ENCODE peak calls at places on chromosomes 1 and 21, in seven cellular contexts. One of them, this sample, is unnamed.

GRCh38 chr1:15347182-15347581 is 62.5 kb upstream of the EFHD2 start:
- DNase-seq in GM20000: no peak
- DNase-seq in H4: no peak
- DNase-seq in ureter: no peak
- DNase-seq in glomerular endothelial cell: no peak
- DNase-seq in activated T-helper 1 cell treated with anti-CD3 and anti-CD28 coated beads, Interleukin-12 subunit alpha, Interleukin-12 subunit beta, Interleukin-2, Interleukin-4 antibody, amounts not matched to agents 30 ng/mL and 10 ng/mL and 1 ng/mL, durations not matched to agents 14 hours and 24 hours and 36 hours: peak; percentile 31
- DNase-seq in non-pigmented ciliary epithelial cell: no peak
- DNase-seq in this sample: no peak

GRCh38 chr1:175976865-175977642 is 230.0 kb downstream of the COP1 start:
- DNase-seq in activated T-helper 1 cell treated with anti-CD3 and anti-CD28 coated beads, Interleukin-12 subunit alpha, Interleukin-12 subunit beta, Interleukin-2, Interleukin-4 antibody, amounts not matched to agents 30 ng/mL and 10 ng/mL and 1 ng/mL, durations not matched to agents 14 hours and 24 hours and 36 hours: no peak
- DNase-seq in non-pigmented ciliary epithelial cell: no peak
- DNase-seq in GM20000: no peak
- DNase-seq in glomerular endothelial cell: no peak
- DNase-seq in H4: no peak
- DNase-seq in ureter: no peak
- DNase-seq in this sample: no peak

GRCh38 chr1:214296860-214297699 is 16.1 kb downstream of the SMYD2 start:
- DNase-seq in glomerular endothelial cell: no peak
- DNase-seq in non-pigmented ciliary epithelial cell: peak; percentile 74
- DNase-seq in ureter: no peak
- DNase-seq in GM20000: no peak
- DNase-seq in H4: peak; percentile 34
- DNase-seq in activated T-helper 1 cell treated with anti-CD3 and anti-CD28 coated beads, Interleukin-12 subunit alpha, Interleukin-12 subunit beta, Interleukin-2, Interleukin-4 antibody, amounts not matched to agents 30 ng/mL and 10 ng/mL and 1 ng/mL, durations not matched to agents 14 hours and 24 hours and 36 hours: no peak
- DNase-seq in this sample: no peak

GRCh38 chr1:233097546-233098254 is 147.3 kb downstream of the NTPCR start:
- DNase-seq in glomerular endothelial cell: no peak
- DNase-seq in H4: no peak
- DNase-seq in activated T-helper 1 cell treated with anti-CD3 and anti-CD28 coated beads, Interleukin-12 subunit alpha, Interleukin-12 subunit beta, Interleukin-2, Interleukin-4 antibody, amounts not matched to agents 30 ng/mL and 10 ng/mL and 1 ng/mL, durations not matched to agents 14 hours and 24 hours and 36 hours: no peak
- DNase-seq in GM20000: no peak
- DNase-seq in ureter: no peak
- DNase-seq in non-pigmented ciliary epithelial cell: no peak
- DNase-seq in this sample: no peak

GRCh38 chr1:58802640-58803476 is 19.0 kb upstream of the JUN start:
- DNase-seq in GM20000: no peak
- DNase-seq in ureter: no peak
- DNase-seq in glomerular endothelial cell: no peak
- DNase-seq in H4: no peak
- DNase-seq in non-pigmented ciliary epithelial cell: no peak
- DNase-seq in activated T-helper 1 cell treated with anti-CD3 and anti-CD28 coated beads, Interleukin-12 subunit alpha, Interleukin-12 subunit beta, Interleukin-2, Interleukin-4 antibody, amounts not matched to agents 30 ng/mL and 10 ng/mL and 1 ng/mL, durations not matched to agents 14 hours and 24 hours and 36 hours: no peak
- DNase-seq in this sample: no peak

GRCh38 chr1:23791434-23792047 is 596 bp downstream of the LYPLA2 start:
- DNase-seq in ureter: peak; percentile 73
- DNase-seq in non-pigmented ciliary epithelial cell: no peak
- DNase-seq in H4: peak; percentile 16
- DNase-seq in activated T-helper 1 cell treated with anti-CD3 and anti-CD28 coated beads, Interleukin-12 subunit alpha, Interleukin-12 subunit beta, Interleukin-2, Interleukin-4 antibody, amounts not matched to agents 30 ng/mL and 10 ng/mL and 1 ng/mL, durations not matched to agents 14 hours and 24 hours and 36 hours: no peak
- DNase-seq in glomerular endothelial cell: no peak
- DNase-seq in GM20000: peak; percentile 60
- DNase-seq in this sample: no peak

GRCh38 chr21:41706678-41707077 is 60.2 kb downstream of the RIPK4 start:
- DNase-seq in glomerular endothelial cell: no peak
- DNase-seq in GM20000: no peak
- DNase-seq in activated T-helper 1 cell treated with anti-CD3 and anti-CD28 coated beads, Interleukin-12 subunit alpha, Interleukin-12 subunit beta, Interleukin-2, Interleukin-4 antibody, amounts not matched to agents 30 ng/mL and 10 ng/mL and 1 ng/mL, durations not matched to agents 14 hours and 24 hours and 36 hours: no peak
- DNase-seq in ureter: no peak
- DNase-seq in non-pigmented ciliary epithelial cell: no peak
- DNase-seq in H4: no peak
- DNase-seq in this sample: no peak

GRCh38 chr1:76075877-76076276 is 1.3 kb downstream of the ST6GALNAC3 start:
- DNase-seq in H4: no peak
- DNase-seq in ureter: no peak
- DNase-seq in GM20000: no peak
- DNase-seq in activated T-helper 1 cell treated with anti-CD3 and anti-CD28 coated beads, Interleukin-12 subunit alpha, Interleukin-12 subunit beta, Interleukin-2, Interleukin-4 antibody, amounts not matched to agents 30 ng/mL and 10 ng/mL and 1 ng/mL, durations not matched to agents 14 hours and 24 hours and 36 hours: no peak
- DNase-seq in non-pigmented ciliary epithelial cell: no peak
- DNase-seq in glomerular endothelial cell: peak; percentile 74
- DNase-seq in this sample: peak; percentile 16

GRCh38 chr1:45848714-45849113 is 45.3 kb downstream of the MAST2 start:
- DNase-seq in glomerular endothelial cell: no peak
- DNase-seq in ureter: no peak
- DNase-seq in H4: no peak
- DNase-seq in GM20000: no peak
- DNase-seq in non-pigmented ciliary epithelial cell: no peak
- DNase-seq in activated T-helper 1 cell treated with anti-CD3 and anti-CD28 coated beads, Interleukin-12 subunit alpha, Interleukin-12 subunit beta, Interleukin-2, Interleukin-4 antibody, amounts not matched to agents 30 ng/mL and 10 ng/mL and 1 ng/mL, durations not matched to agents 14 hours and 24 hours and 36 hours: no peak
- DNase-seq in this sample: no peak

GRCh38 chr1:247849616-247850015 is 7.4 kb upstream of the TRIM58 start:
- DNase-seq in H4: no peak
- DNase-seq in GM20000: no peak
- DNase-seq in glomerular endothelial cell: no peak
- DNase-seq in non-pigmented ciliary epithelial cell: no peak
- DNase-seq in ureter: no peak
- DNase-seq in activated T-helper 1 cell treated with anti-CD3 and anti-CD28 coated beads, Interleukin-12 subunit alpha, Interleukin-12 subunit beta, Interleukin-2, Interleukin-4 antibody, amounts not matched to agents 30 ng/mL and 10 ng/mL and 1 ng/mL, durations not matched to agents 14 hours and 24 hours and 36 hours: no peak
- DNase-seq in this sample: no peak

GRCh38 chr1:28122183-28122582 is 33.8 kb upstream of the EYA3 start:
- DNase-seq in activated T-helper 1 cell treated with anti-CD3 and anti-CD28 coated beads, Interleukin-12 subunit alpha, Interleukin-12 subunit beta, Interleukin-2, Interleukin-4 antibody, amounts not matched to agents 30 ng/mL and 10 ng/mL and 1 ng/mL, durations not matched to agents 14 hours and 24 hours and 36 hours: no peak
- DNase-seq in ureter: no peak
- DNase-seq in glomerular endothelial cell: no peak
- DNase-seq in GM20000: no peak
- DNase-seq in non-pigmented ciliary epithelial cell: no peak
- DNase-seq in H4: no peak
- DNase-seq in this sample: no peak

GRCh38 chr1:5950994-5951749 is 41.1 kb downstream of the NPHP4 start:
- DNase-seq in activated T-helper 1 cell treated with anti-CD3 and anti-CD28 coated beads, Interleukin-12 subunit alpha, Interleukin-12 subunit beta, Interleukin-2, Interleukin-4 antibody, amounts not matched to agents 30 ng/mL and 10 ng/mL and 1 ng/mL, durations not matched to agents 14 hours and 24 hours and 36 hours: no peak
- DNase-seq in non-pigmented ciliary epithelial cell: no peak
- DNase-seq in GM20000: no peak
- DNase-seq in ureter: no peak
- DNase-seq in H4: no peak
- DNase-seq in glomerular endothelial cell: no peak
- DNase-seq in this sample: no peak

GRCh38 chr1:87249803-87250202 is 78.9 kb upstream of the LMO4 start:
- DNase-seq in H4: no peak
- DNase-seq in non-pigmented ciliary epithelial cell: no peak
- DNase-seq in activated T-helper 1 cell treated with anti-CD3 and anti-CD28 coated beads, Interleukin-12 subunit alpha, Interleukin-12 subunit beta, Interleukin-2, Interleukin-4 antibody, amounts not matched to agents 30 ng/mL and 10 ng/mL and 1 ng/mL, durations not matched to agents 14 hours and 24 hours and 36 hours: no peak
- DNase-seq in GM20000: no peak
- DNase-seq in ureter: no peak
- DNase-seq in glomerular endothelial cell: no peak
- DNase-seq in this sample: no peak

GRCh38 chr1:110636149-110636935 is 30.2 kb upstream of the KCNA2 start:
- DNase-seq in H4: no peak
- DNase-seq in GM20000: no peak
- DNase-seq in glomerular endothelial cell: no peak
- DNase-seq in activated T-helper 1 cell treated with anti-CD3 and anti-CD28 coated beads, Interleukin-12 subunit alpha, Interleukin-12 subunit beta, Interleukin-2, Interleukin-4 antibody, amounts not matched to agents 30 ng/mL and 10 ng/mL and 1 ng/mL, durations not matched to agents 14 hours and 24 hours and 36 hours: no peak
- DNase-seq in non-pigmented ciliary epithelial cell: no peak
- DNase-seq in ureter: no peak
- DNase-seq in this sample: peak; percentile 81

GRCh38 chr1:19448491-19449439 is 36.6 kb downstream of the CAPZB start:
- DNase-seq in ureter: no peak
- DNase-seq in GM20000: no peak
- DNase-seq in glomerular endothelial cell: no peak
- DNase-seq in non-pigmented ciliary epithelial cell: no peak
- DNase-seq in H4: peak; percentile 97
- DNase-seq in activated T-helper 1 cell treated with anti-CD3 and anti-CD28 coated beads, Interleukin-12 subunit alpha, Interleukin-12 subunit beta, Interleukin-2, Interleukin-4 antibody, amounts not matched to agents 30 ng/mL and 10 ng/mL and 1 ng/mL, durations not matched to agents 14 hours and 24 hours and 36 hours: no peak
- DNase-seq in this sample: no peak

GRCh38 chr1:6624712-6625578 is at the start of gene THAP3:
- DNase-seq in activated T-helper 1 cell treated with anti-CD3 and anti-CD28 coated beads, Interleukin-12 subunit alpha, Interleukin-12 subunit beta, Interleukin-2, Interleukin-4 antibody, amounts not matched to agents 30 ng/mL and 10 ng/mL and 1 ng/mL, durations not matched to agents 14 hours and 24 hours and 36 hours: peak; percentile 79
- DNase-seq in non-pigmented ciliary epithelial cell: no peak
- DNase-seq in H4: peak; percentile 27
- DNase-seq in ureter: peak; percentile 89
- DNase-seq in glomerular endothelial cell: no peak
- DNase-seq in GM20000: peak; percentile 97
- DNase-seq in this sample: peak; percentile 86

GRCh38 chr21:43355925-43356289 is 71.0 kb downstream of the SIK1 start:
- DNase-seq in glomerular endothelial cell: no peak
- DNase-seq in ureter: no peak
- DNase-seq in GM20000: peak; percentile 65
- DNase-seq in H4: no peak
- DNase-seq in non-pigmented ciliary epithelial cell: no peak
- DNase-seq in activated T-helper 1 cell treated with anti-CD3 and anti-CD28 coated beads, Interleukin-12 subunit alpha, Interleukin-12 subunit beta, Interleukin-2, Interleukin-4 antibody, amounts not matched to agents 30 ng/mL and 10 ng/mL and 1 ng/mL, durations not matched to agents 14 hours and 24 hours and 36 hours: no peak
- DNase-seq in this sample: peak; percentile 31

GRCh38 chr1:213381572-213382084 is 330.6 kb downstream of the RPS6KC1 start:
- DNase-seq in non-pigmented ciliary epithelial cell: no peak
- DNase-seq in activated T-helper 1 cell treated with anti-CD3 and anti-CD28 coated beads, Interleukin-12 subunit alpha, Interleukin-12 subunit beta, Interleukin-2, Interleukin-4 antibody, amounts not matched to agents 30 ng/mL and 10 ng/mL and 1 ng/mL, durations not matched to agents 14 hours and 24 hours and 36 hours: no peak
- DNase-seq in ureter: no peak
- DNase-seq in glomerular endothelial cell: no peak
- DNase-seq in H4: no peak
- DNase-seq in GM20000: no peak
- DNase-seq in this sample: no peak

This sample was measured in OCI-LY7.